ENCODE peak calls at places on chromosomes 16 and 17, in nine cellular contexts. X is cerebellum, V is Daoy, Y is T follicular helper cell, T is Peyer's patch, J is skeletal muscle cell, C is thoracic aorta, E is fibroblast of pulmonary artery, S is T-helper 9 cell. K is an unnamed sample.
A peak's percentile ranks its signal among the peaks of the same experiment; 100 is the strongest.

GRCh38 chr16:26981266-26981938 is 85.3 kb upstream of the C16orf82 start:
- DNase-seq in J (no peak), X (no peak), E (peak; percentile 31), S (no peak), T (no peak), C (no peak), V (no peak), Y (no peak), K (peak; percentile 64)

GRCh38 chr16:21101631-21102420 is 48.8 kb downstream of the DNAH3 start:
- DNase-seq in V (peak; percentile 15), E (peak; percentile 39), J (no peak), Y (no peak), T (peak; percentile 23), S (no peak), C (no peak), X (no peak), K (peak; percentile 18)

GRCh38 chr17:8503368-8503767 is 67.7 kb downstream of the NDEL1 start:
- DNase-seq in J (no peak), T (no peak), X (no peak), V (no peak), C (no peak), Y (no peak), E (no peak), S (no peak), K (no peak)

GRCh38 chr17:8606415-8606814 is 24.1 kb downstream of the MYH10 start:
- DNase-seq in J (no peak), C (no peak), Y (no peak), X (no peak), V (no peak), S (no peak), T (no peak), E (peak; percentile 21), K (peak; percentile 47)

GRCh38 chr17:42266918-42267766 is 9.0 kb downstream of the STAT5B start:
- DNase-seq in C (no peak), E (peak; percentile 98), T (no peak), S (peak; percentile 32), J (peak; percentile 75), V (peak; percentile 31), X (no peak), Y (peak; percentile 65), K (peak; percentile 95)

GRCh38 chr17:4721203-4722135 is 9.8 kb upstream of the MED11 start:
- DNase-seq in X (peak; percentile 81), T (peak; percentile 84), V (peak; percentile 84), S (no peak), J (no peak), C (no peak), E (peak; percentile 31), Y (no peak), K (no peak)

GRCh38 chr16:25108054-25108453 is 3.5 kb upstream of the LCMT1 start:
- DNase-seq in C (no peak), S (no peak), Y (peak; percentile 32), E (no peak), T (peak; percentile 40), V (peak; percentile 18), X (no peak), J (no peak), K (no peak)

GRCh38 chr17:4859816-4860625 is 26.9 kb downstream of the MINK1 start:
- DNase-seq in E (peak; percentile 33), T (no peak), S (no peak), C (no peak), V (no peak), X (no peak), Y (no peak), J (no peak), K (no peak)

GRCh38 chr16:2154533-2155090 is 970 bp upstream of the TRAF7 start:
- DNase-seq in X (no peak), C (no peak), E (peak; percentile 19), S (no peak), V (no peak), Y (no peak), J (no peak), T (peak; percentile 25), K (no peak)

GRCh38 chr16:6643083-6643686 is 689.5 kb upstream of the RBFOX1 start:
- DNase-seq in Y (peak; percentile 4), J (peak; percentile 6), E (peak; percentile 69), C (no peak), S (peak; percentile 21), X (peak; percentile 55), V (peak; percentile 21), T (no peak), K (peak; percentile 35)

GRCh38 chr16:85436636-85437160 is 176.4 kb upstream of the GSE1 start:
- DNase-seq in C (no peak), S (no peak), E (no peak), V (no peak), J (no peak), T (no peak), Y (no peak), X (no peak), K (no peak)